ENCODE peak calls at places on chromosomes 2 and 18, in ten cellular contexts. One of them, this sample, is unnamed.

GRCh38 chr2:139828011-139828410 is 1047.8 kb upstream of the NXPH2 start:
- DNase-seq in prostate gland: no peak
- DNase-seq in activated B cell treated with CpG ODN at 0.5 μM for 24 hours: no peak
- DNase-seq in erythroblast: no peak
- DNase-seq in HFF-Myc: no peak
- DNase-seq in A549: no peak
- DNase-seq in HuH-7: no peak
- DNase-seq in T-helper 2 cell: no peak
- DNase-seq in KG1: no peak
- DNase-seq in WTC11: no peak
- DNase-seq in this sample: no peak

GRCh38 chr18:59779979-59780378 is 82.8 kb upstream of the CCBE1 start:
- DNase-seq in prostate gland: no peak
- DNase-seq in activated B cell treated with CpG ODN at 0.5 μM for 24 hours: no peak
- DNase-seq in erythroblast: no peak
- DNase-seq in HFF-Myc: no peak
- DNase-seq in A549: no peak
- DNase-seq in HuH-7: no peak
- DNase-seq in T-helper 2 cell: no peak
- DNase-seq in KG1: no peak
- DNase-seq in WTC11: no peak
- DNase-seq in this sample: no peak

GRCh38 chr2:58893645-58894336 is 652.7 kb upstream of the FANCL start:
- DNase-seq in prostate gland: no peak
- DNase-seq in activated B cell treated with CpG ODN at 0.5 μM for 24 hours: no peak
- DNase-seq in erythroblast: no peak
- DNase-seq in HFF-Myc: no peak
- DNase-seq in A549: no peak
- DNase-seq in HuH-7: no peak
- DNase-seq in T-helper 2 cell: no peak
- DNase-seq in KG1: no peak
- DNase-seq in WTC11: no peak
- DNase-seq in this sample: no peak

GRCh38 chr2:235314371-235314915 is 179.4 kb upstream of the AGAP1 start:
- DNase-seq in prostate gland: no peak
- DNase-seq in activated B cell treated with CpG ODN at 0.5 μM for 24 hours: no peak
- DNase-seq in erythroblast: no peak
- DNase-seq in HFF-Myc: no peak
- DNase-seq in A549: no peak
- DNase-seq in HuH-7: no peak
- DNase-seq in T-helper 2 cell: no peak
- DNase-seq in KG1: no peak
- DNase-seq in WTC11: no peak
- DNase-seq in this sample: no peak

GRCh38 chr2:172430027-172430426 is 2.6 kb downstream of the ITGA6 start:
- DNase-seq in prostate gland: no peak
- DNase-seq in activated B cell treated with CpG ODN at 0.5 μM for 24 hours: no peak
- DNase-seq in erythroblast: no peak
- DNase-seq in HFF-Myc: no peak
- DNase-seq in A549: no peak
- DNase-seq in HuH-7: no peak
- DNase-seq in T-helper 2 cell: no peak
- DNase-seq in KG1: no peak
- DNase-seq in WTC11: no peak
- DNase-seq in this sample: no peak

GRCh38 chr18:6431659-6432318 is 17.1 kb upstream of the L3MBTL4 start:
- DNase-seq in prostate gland: no peak
- DNase-seq in activated B cell treated with CpG ODN at 0.5 μM for 24 hours: no peak
- DNase-seq in erythroblast: no peak
- DNase-seq in HFF-Myc: no peak
- DNase-seq in A549: no peak
- DNase-seq in HuH-7: no peak
- DNase-seq in T-helper 2 cell: no peak
- DNase-seq in KG1: no peak
- DNase-seq in WTC11: no peak
- DNase-seq in this sample: no peak

GRCh38 chr2:215796160-215796559 is 217.2 kb downstream of the MREG start:
- DNase-seq in prostate gland: no peak
- DNase-seq in activated B cell treated with CpG ODN at 0.5 μM for 24 hours: no peak
- DNase-seq in erythroblast: no peak
- DNase-seq in HFF-Myc: peak
- DNase-seq in A549: no peak
- DNase-seq in HuH-7: no peak
- DNase-seq in T-helper 2 cell: no peak
- DNase-seq in KG1: no peak
- DNase-seq in WTC11: no peak
- DNase-seq in this sample: no peak

GRCh38 chr18:5068856-5069255 is 128.2 kb downstream of the AKAIN1 start:
- DNase-seq in prostate gland: no peak
- DNase-seq in activated B cell treated with CpG ODN at 0.5 μM for 24 hours: no peak
- DNase-seq in erythroblast: no peak
- DNase-seq in HFF-Myc: no peak
- DNase-seq in A549: no peak
- DNase-seq in HuH-7: no peak
- DNase-seq in T-helper 2 cell: no peak
- DNase-seq in KG1: no peak
- DNase-seq in WTC11: no peak
- DNase-seq in this sample: no peak

GRCh38 chr2:159715451-159715850 is 3.1 kb downstream of the MARCHF7 start:
- DNase-seq in prostate gland: no peak
- DNase-seq in activated B cell treated with CpG ODN at 0.5 μM for 24 hours: no peak
- DNase-seq in erythroblast: no peak
- DNase-seq in HFF-Myc: no peak
- DNase-seq in A549: no peak
- DNase-seq in HuH-7: no peak
- DNase-seq in T-helper 2 cell: no peak
- DNase-seq in KG1: no peak
- DNase-seq in WTC11: no peak
- DNase-seq in this sample: no peak

GRCh38 chr2:113078350-113078839 is 10.6 kb downstream of the IL1F10 start:
- DNase-seq in prostate gland: peak
- DNase-seq in activated B cell treated with CpG ODN at 0.5 μM for 24 hours: no peak
- DNase-seq in erythroblast: no peak
- DNase-seq in HFF-Myc: no peak
- DNase-seq in A549: no peak
- DNase-seq in HuH-7: no peak
- DNase-seq in T-helper 2 cell: no peak
- DNase-seq in KG1: no peak
- DNase-seq in WTC11: no peak
- DNase-seq in this sample: no peak

GRCh38 chr2:230982528-230982927 is 13.4 kb upstream of the SPATA3 start:
- DNase-seq in prostate gland: no peak
- DNase-seq in activated B cell treated with CpG ODN at 0.5 μM for 24 hours: no peak
- DNase-seq in erythroblast: no peak
- DNase-seq in HFF-Myc: no peak
- DNase-seq in A549: no peak
- DNase-seq in HuH-7: no peak
- DNase-seq in T-helper 2 cell: no peak
- DNase-seq in KG1: no peak
- DNase-seq in WTC11: no peak
- DNase-seq in this sample: no peak

GRCh38 chr2:233674995-233675394 is 3.3 kb downstream of the UGT1A9 start:
- DNase-seq in prostate gland: no peak
- DNase-seq in activated B cell treated with CpG ODN at 0.5 μM for 24 hours: no peak
- DNase-seq in erythroblast: no peak
- DNase-seq in HFF-Myc: no peak
- DNase-seq in A549: no peak
- DNase-seq in HuH-7: no peak
- DNase-seq in T-helper 2 cell: no peak
- DNase-seq in KG1: no peak
- DNase-seq in WTC11: no peak
- DNase-seq in this sample: no peak

GRCh38 chr2:227447606-227448005 is 24.4 kb upstream of the AGFG1 start:
- DNase-seq in prostate gland: no peak
- DNase-seq in activated B cell treated with CpG ODN at 0.5 μM for 24 hours: no peak
- DNase-seq in erythroblast: no peak
- DNase-seq in HFF-Myc: no peak
- DNase-seq in A549: no peak
- DNase-seq in HuH-7: no peak
- DNase-seq in T-helper 2 cell: no peak
- DNase-seq in KG1: no peak
- DNase-seq in WTC11: no peak
- DNase-seq in this sample: no peak

GRCh38 chr2:131016826-131017596 is 76.2 kb downstream of the FAM168B start:
- DNase-seq in prostate gland: peak
- DNase-seq in activated B cell treated with CpG ODN at 0.5 μM for 24 hours: no peak
- DNase-seq in erythroblast: no peak
- DNase-seq in HFF-Myc: no peak
- DNase-seq in A549: peak
- DNase-seq in HuH-7: no peak
- DNase-seq in T-helper 2 cell: no peak
- DNase-seq in KG1: no peak
- DNase-seq in WTC11: no peak
- DNase-seq in this sample: no peak

GRCh38 chr2:53130441-53130943 is 637.1 kb upstream of the CHAC2 start:
- DNase-seq in prostate gland: no peak
- DNase-seq in activated B cell treated with CpG ODN at 0.5 μM for 24 hours: no peak
- DNase-seq in erythroblast: no peak
- DNase-seq in HFF-Myc: no peak
- DNase-seq in A549: no peak
- DNase-seq in HuH-7: no peak
- DNase-seq in T-helper 2 cell: no peak
- DNase-seq in KG1: no peak
- DNase-seq in WTC11: no peak
- DNase-seq in this sample: no peak

GRCh38 chr2:169693344-169693743 is 861 bp downstream of the CFAP210 start:
- DNase-seq in prostate gland: no peak
- DNase-seq in activated B cell treated with CpG ODN at 0.5 μM for 24 hours: no peak
- DNase-seq in erythroblast: peak
- DNase-seq in HFF-Myc: no peak
- DNase-seq in A549: no peak
- DNase-seq in HuH-7: peak
- DNase-seq in T-helper 2 cell: no peak
- DNase-seq in KG1: no peak
- DNase-seq in WTC11: no peak
- DNase-seq in this sample: no peak

GRCh38 chr2:189661957-189662321 is 680 bp downstream of the ASNSD1 start:
- DNase-seq in prostate gland: no peak
- DNase-seq in activated B cell treated with CpG ODN at 0.5 μM for 24 hours: no peak
- DNase-seq in erythroblast: peak
- DNase-seq in HFF-Myc: no peak
- DNase-seq in A549: no peak
- DNase-seq in HuH-7: no peak
- DNase-seq in T-helper 2 cell: no peak
- DNase-seq in KG1: no peak
- DNase-seq in WTC11: no peak
- DNase-seq in this sample: no peak

GRCh38 chr2:236828820-236829219 is 256.9 kb upstream of the COPS8 start:
- DNase-seq in prostate gland: no peak
- DNase-seq in activated B cell treated with CpG ODN at 0.5 μM for 24 hours: no peak
- DNase-seq in erythroblast: no peak
- DNase-seq in HFF-Myc: no peak
- DNase-seq in A549: no peak
- DNase-seq in HuH-7: peak
- DNase-seq in T-helper 2 cell: no peak
- DNase-seq in KG1: no peak
- DNase-seq in WTC11: no peak
- DNase-seq in this sample: no peak

GRCh38 chr2:233430091-233430490 is 75.8 kb downstream of the DGKD start:
- DNase-seq in prostate gland: no peak
- DNase-seq in activated B cell treated with CpG ODN at 0.5 μM for 24 hours: no peak
- DNase-seq in erythroblast: no peak
- DNase-seq in HFF-Myc: no peak
- DNase-seq in A549: no peak
- DNase-seq in HuH-7: no peak
- DNase-seq in T-helper 2 cell: no peak
- DNase-seq in KG1: no peak
- DNase-seq in WTC11: no peak
- DNase-seq in this sample: no peak

GRCh38 chr18:45837283-45838070 is 12.0 kb downstream of the SIGLEC15 start:
- DNase-seq in prostate gland: no peak
- DNase-seq in activated B cell treated with CpG ODN at 0.5 μM for 24 hours: no peak
- DNase-seq in erythroblast: peak
- DNase-seq in HFF-Myc: no peak
- DNase-seq in A549: no peak
- DNase-seq in HuH-7: no peak
- DNase-seq in T-helper 2 cell: no peak
- DNase-seq in KG1: no peak
- DNase-seq in WTC11: peak
- DNase-seq in this sample: peak

GRCh38 chr2:190467575-190468083 is 59.5 kb downstream of the MFSD6 start:
- DNase-seq in prostate gland: no peak
- DNase-seq in activated B cell treated with CpG ODN at 0.5 μM for 24 hours: no peak
- DNase-seq in erythroblast: no peak
- DNase-seq in HFF-Myc: no peak
- DNase-seq in A549: no peak
- DNase-seq in HuH-7: no peak
- DNase-seq in T-helper 2 cell: no peak
- DNase-seq in KG1: no peak
- DNase-seq in WTC11: no peak
- DNase-seq in this sample: no peak

GRCh38 chr2:151410485-151410833 is 757 bp downstream of the RIF1 start:
- DNase-seq in prostate gland: peak
- DNase-seq in activated B cell treated with CpG ODN at 0.5 μM for 24 hours: no peak
- DNase-seq in erythroblast: peak
- DNase-seq in HFF-Myc: no peak
- DNase-seq in A549: peak
- DNase-seq in HuH-7: peak
- DNase-seq in T-helper 2 cell: peak
- DNase-seq in KG1: no peak
- DNase-seq in WTC11: peak
- DNase-seq in this sample: no peak

GRCh38 chr18:8151176-8151575 is 458.1 kb upstream of the RAB12 start:
- DNase-seq in prostate gland: no peak
- DNase-seq in activated B cell treated with CpG ODN at 0.5 μM for 24 hours: no peak
- DNase-seq in erythroblast: no peak
- DNase-seq in HFF-Myc: no peak
- DNase-seq in A549: no peak
- DNase-seq in HuH-7: no peak
- DNase-seq in T-helper 2 cell: no peak
- DNase-seq in KG1: no peak
- DNase-seq in WTC11: no peak
- DNase-seq in this sample: no peak

This sample was measured in H9.